ENCODE peak calls at places on chromosomes 13 and 19, in five cellular contexts. O is cardiac muscle cell, D is left ventricle myocardium inferior, Y is tibial nerve, E is neural progenitor cell. W is an unnamed sample.

GRCh38 chr13:83941669-83942335 is 59.5 kb upstream of the SLITRK1 start:
- DNase-seq in O (no peak), D (no peak), Y (no peak), E (peak), W (no peak)

GRCh38 chr19:18308051-18308947 is 14.6 kb downstream of the LSM4 start:
- DNase-seq in O (no peak), D (no peak), Y (no peak), E (no peak), W (no peak)

GRCh38 chr13:80341098-80341701 is at the start of gene SPRY2:
- DNase-seq in O (peak), D (peak), Y (peak), E (peak), W (peak)

GRCh38 chr19:52592301-52592700 is 22.2 kb downstream of the ZNF701 start:
- DNase-seq in O (no peak), D (no peak), Y (no peak), E (no peak), W (no peak)

GRCh38 chr13:75178436-75178835 is 303.5 kb downstream of the TBC1D4 start:
- DNase-seq in O (no peak), D (no peak), Y (no peak), E (no peak), W (no peak)

GRCh38 chr13:96967248-96967745 is 27.0 kb downstream of the OXGR1 start:
- DNase-seq in O (no peak), D (no peak), Y (no peak), E (peak), W (peak)

GRCh38 chr19:37991841-37992248 is 84.8 kb downstream of the SIPA1L3 start:
- DNase-seq in O (no peak), D (no peak), Y (no peak), E (no peak), W (no peak)

GRCh38 chr19:13027557-13027956 is 32.3 kb downstream of the NFIX start:
- DNase-seq in O (no peak), D (no peak), Y (no peak), E (no peak), W (no peak)

GRCh38 chr13:45339867-45340266 is 1.1 kb downstream of the TPT1 start:
- DNase-seq in O (no peak), D (no peak), Y (no peak), E (no peak), W (no peak)

GRCh38 chr13:110458594-110459365 is 102.7 kb downstream of the RAB20 start:
- DNase-seq in O (no peak), D (no peak), Y (no peak), E (no peak), W (no peak)

GRCh38 chr19:41882568-41883462 is at the start of gene ARHGEF1:
- DNase-seq in O (peak), D (peak), Y (no peak), E (peak), W (no peak)

GRCh38 chr19:9308091-9308490 is 1.5 kb downstream of the ZNF699 start:
- DNase-seq in O (no peak), D (no peak), Y (no peak), E (no peak), W (no peak)

GRCh38 chr13:93307651-93308050 is 81.0 kb downstream of the GPC6 start:
- DNase-seq in O (no peak), D (no peak), Y (no peak), E (no peak), W (no peak)

GRCh38 chr19:3857449-3858003 is 11.3 kb downstream of the ZFR2 start:
- DNase-seq in O (no peak), D (no peak), Y (no peak), E (no peak), W (peak)

GRCh38 chr13:100675660-100676129 is 1.1 kb upstream of the TMTC4 start:
- DNase-seq in O (no peak), D (no peak), Y (no peak), E (no peak), W (no peak)

GRCh38 chr19:1299822-1300221 is 14.1 kb downstream of the EFNA2 start:
- DNase-seq in O (no peak), D (no peak), Y (no peak), E (no peak), W (no peak)
- H3K4me3 ChIP-seq in O (no peak), D (no peak), Y (no peak), E (no peak), W (no peak)

GRCh38 chr13:40589285-40590109 is 76.9 kb downstream of the FOXO1 start:
- DNase-seq in O (peak), D (no peak), Y (peak), E (peak), W (no peak)

GRCh38 chr13:40588101-40588500 is 78.3 kb downstream of the FOXO1 start:
- DNase-seq in O (no peak), D (no peak), Y (no peak), E (no peak), W (no peak)

GRCh38 chr13:40592035-40592434 is 74.4 kb downstream of the FOXO1 start:
- DNase-seq in O (no peak), D (no peak), Y (no peak), E (no peak), W (no peak)

GRCh38 chr13:40590112-40590862 is 76.2 kb downstream of the FOXO1 start:
- DNase-seq in O (no peak), D (no peak), Y (no peak), E (no peak), W (no peak)

DNA sequence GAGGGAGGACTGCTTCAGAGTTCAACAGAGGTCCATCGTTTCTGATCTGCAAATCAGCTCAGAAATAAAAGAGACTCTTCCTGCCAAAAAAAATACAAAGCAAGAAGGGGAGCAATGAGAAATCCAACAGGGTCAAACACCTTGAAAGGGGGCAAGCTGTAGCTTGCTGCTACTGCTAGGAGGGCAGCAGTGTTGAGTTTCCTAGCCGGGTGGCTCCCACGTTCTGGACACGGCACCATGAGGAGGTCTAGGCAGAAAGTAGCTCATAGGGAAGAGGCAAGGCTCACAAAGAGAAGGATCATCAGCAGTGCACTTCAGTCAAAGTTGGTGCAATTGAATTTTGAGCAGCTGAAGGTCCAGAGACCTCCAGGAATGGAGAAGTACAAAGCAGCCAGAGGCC is 75.3 kb downstream of the FOXO1 start:
- DNase-seq in O (no peak), D (no peak), Y (no peak), E (no peak), W (no peak)
- H3K4me3 ChIP-seq in O (no peak), D (no peak), Y (no peak), E (no peak), W (no peak)

DNA sequence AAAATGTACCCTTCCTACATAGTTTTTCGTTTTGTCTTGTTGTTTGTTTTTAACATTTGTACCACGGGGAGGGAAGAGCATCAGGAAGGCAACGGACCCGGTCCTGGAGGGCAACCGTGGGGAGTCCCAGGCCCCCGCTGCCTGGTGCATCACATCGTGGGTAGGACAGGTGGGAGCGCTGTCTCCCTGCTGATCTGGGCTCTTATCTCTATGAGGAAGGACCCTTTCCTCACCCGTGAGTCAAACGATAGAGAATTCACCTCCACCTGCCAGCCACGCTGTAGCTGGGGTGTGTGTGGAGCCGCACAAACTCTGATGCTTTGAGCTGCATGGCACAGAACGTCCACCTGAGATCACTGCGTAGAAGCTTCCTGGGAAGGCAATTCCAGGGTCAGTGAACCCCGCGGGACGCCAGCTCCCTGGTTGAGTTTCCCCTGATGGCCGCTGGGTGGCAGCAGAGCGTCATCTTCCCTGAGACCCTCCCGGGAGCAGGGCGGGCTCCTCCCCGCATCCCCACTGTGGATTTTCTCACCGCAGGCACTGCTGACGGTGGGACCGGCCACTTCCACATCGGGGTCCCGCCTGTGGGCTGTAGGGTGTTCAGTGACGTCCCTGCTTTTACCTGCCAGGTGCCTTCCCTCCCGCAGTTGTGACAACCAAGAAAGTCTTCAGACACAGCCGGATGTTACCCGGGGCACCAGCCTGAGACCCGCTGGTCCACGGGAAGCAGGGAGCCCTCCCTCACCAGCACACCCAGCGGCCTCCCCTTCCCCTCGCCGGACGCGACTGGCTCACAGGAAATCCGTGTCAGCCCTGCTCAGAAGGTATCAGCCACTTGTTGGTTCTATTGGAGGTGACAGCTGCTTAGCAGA is 54.7 kb downstream of the ZNF787 start:
- DNase-seq in O (peak), D (peak), Y (no peak), E (peak), W (peak)
- H3K4me3 ChIP-seq in O (no peak), D (peak), Y (no peak), E (peak), W (peak)

GRCh38 chr19:50640368-50640767 is 687 bp upstream of the SYT3 start:
- DNase-seq in O (no peak), D (no peak), Y (no peak), E (no peak), W (no peak)

GRCh38 chr19:50636317-50637085 is 3.2 kb downstream of the SYT3 start:
- DNase-seq in O (no peak), D (no peak), Y (no peak), E (no peak), W (no peak)

GRCh38 chr19:50639121-50640112 is at the start of gene SYT3:
- DNase-seq in O (peak), D (peak), Y (no peak), E (peak), W (peak)

GRCh38 chr19:50633973-50634372 is 5.7 kb downstream of the SYT3 start:
- DNase-seq in O (no peak), D (no peak), Y (no peak), E (no peak), W (no peak)

DNA sequence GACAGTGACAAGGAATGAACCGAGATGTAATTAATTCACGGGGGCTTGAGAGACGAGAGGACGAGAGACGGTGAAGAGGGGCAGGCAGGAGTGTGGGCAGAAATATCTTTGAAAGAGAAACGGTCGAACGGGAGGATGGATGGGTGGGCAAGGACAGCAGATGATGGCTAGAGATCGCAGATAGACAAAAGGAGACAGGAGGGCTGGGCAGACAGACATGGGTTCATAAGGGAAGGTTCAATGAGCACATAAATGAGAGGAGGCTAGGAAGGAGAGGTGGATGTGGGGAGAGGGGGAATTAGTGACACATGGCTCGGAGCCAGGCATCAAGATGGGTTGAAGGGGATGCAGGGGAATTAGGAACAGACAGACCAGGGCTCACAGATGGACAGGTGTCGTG is 1.1 kb downstream of the SYT3 start:
- DNase-seq in O (no peak), D (no peak), Y (no peak), E (no peak), W (no peak)
- H3K4me3 ChIP-seq in O (no peak), D (peak), Y (no peak), E (peak), W (no peak)

DNA sequence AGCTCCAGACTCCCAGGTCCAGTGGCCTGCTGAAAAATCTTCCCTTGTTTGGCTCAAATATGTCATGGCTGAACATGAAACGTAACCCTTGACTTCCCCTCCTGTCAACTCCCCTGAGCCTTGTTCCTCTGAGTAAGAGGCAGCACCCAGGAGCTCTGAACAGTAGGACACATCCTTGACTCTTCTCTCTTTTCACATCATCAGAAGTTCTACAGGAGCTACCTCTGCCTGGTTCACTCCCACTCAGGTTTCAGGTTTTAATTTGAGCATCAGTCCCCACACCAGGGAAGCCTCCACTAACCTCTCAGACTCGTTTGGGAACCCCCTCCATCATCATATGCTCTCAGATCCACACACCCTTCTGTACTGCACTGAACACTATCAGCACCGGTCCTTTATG is 30.3 kb downstream of the ZNF823 start:
- DNase-seq in O (no peak), D (no peak), Y (no peak), E (no peak), W (no peak)
- H3K4me3 ChIP-seq in O (no peak), D (no peak), Y (no peak), E (no peak), W (no peak)

GRCh38 chr19:35562776-35563175 is 682 bp downstream of the ATP4A start:
- DNase-seq in O (no peak), D (no peak), Y (no peak), E (no peak), W (no peak)
- H3K4me3 ChIP-seq in O (no peak), D (no peak), Y (no peak), E (no peak), W (no peak)

GRCh38 chr19:30228726-30229523 is 143.3 kb upstream of the ZNF536 start:
- DNase-seq in O (peak), D (no peak), Y (no peak), E (peak), W (no peak)
- H3K4me3 ChIP-seq in O (peak), D (peak), Y (peak), E (peak), W (no peak)

GRCh38 chr13:73473016-73473415 is 414.2 kb downstream of the KLF5 start:
- DNase-seq in O (no peak), D (no peak), Y (no peak), E (no peak), W (no peak)
- H3K4me3 ChIP-seq in O (no peak), D (no peak), Y (no peak), E (no peak), W (no peak)

W was measured in Jurkat, Clone E6-1.